ENCODE peak calls at places on chromosomes 7 and 10, in seven cellular contexts. T is GM12892, Q is SK-N-SH, K is HepG2, X is H1, R is K562, F is GM12878. N is an unnamed sample.

GRCh38 chr7:124032369-124033092 is at the start of gene TMEM229A:
- DNase-seq in Q (peak; percentile 88), R (no peak), K (no peak), X (peak; percentile 81), T (peak; percentile 13), F (no peak), N (peak; percentile 37)

GRCh38 chr10:111030042-111030750 is 46.6 kb upstream of the ADRA2A start:
- DNase-seq in X (no peak), R (no peak), Q (no peak), T (no peak), K (no peak), F (peak; percentile 20), N (no peak)

GRCh38 chr10:68938117-68938516 is 17.9 kb upstream of the DDX21 start:
- DNase-seq in X (no peak), T (no peak), F (no peak), K (no peak), R (no peak), Q (no peak), N (no peak)

GRCh38 chr10:127996586-127996985 is 89.7 kb downstream of the PTPRE start:
- DNase-seq in R (no peak), F (no peak), K (no peak), Q (no peak), T (no peak), X (no peak), N (no peak)

GRCh38 chr10:125399289-125399688 is 238.9 kb upstream of the CTBP2 start:
- DNase-seq in K (no peak), F (no peak), X (no peak), T (no peak), Q (no peak), R (no peak), N (no peak)

GRCh38 chr7:18320971-18321567 is 174.5 kb upstream of the HDAC9 start:
- DNase-seq in K (peak; percentile 23), F (no peak), X (no peak), T (no peak), R (peak; percentile 22), Q (peak; percentile 31), N (peak; percentile 5)

GRCh38 chr7:55081067-55081853 is 62.4 kb downstream of the EGFR start:
- DNase-seq in Q (peak; percentile 62), T (no peak), X (no peak), F (no peak), K (no peak), R (no peak), N (no peak)

GRCh38 chr7:44216019-44216418 is 15.2 kb downstream of the YKT6 start:
- DNase-seq in K (no peak), R (no peak), F (no peak), T (no peak), X (no peak), Q (peak; percentile 32), N (peak; percentile 9)

GRCh38 chr10:128173383-128173782 is 47.2 kb upstream of the MKI67 start:
- DNase-seq in K (peak; percentile 41), R (no peak), T (no peak), Q (no peak), X (no peak), F (no peak), N (no peak)

GRCh38 chr7:105800442-105800841 is 76.0 kb downstream of the ATXN7L1 start:
- DNase-seq in Q (no peak), F (peak; percentile 26), T (peak; percentile 17), X (no peak), R (no peak), K (no peak), N (no peak)

GRCh38 chr10:45514283-45515270 is 140.6 kb downstream of the ALOX5 start:
- DNase-seq in K (peak; percentile 10), Q (peak; percentile 65), X (no peak), T (no peak), R (no peak), F (no peak), N (no peak)

GRCh38 chr7:356691-357462 is 66.9 kb downstream of the FOXL3 start:
- DNase-seq in X (no peak), F (no peak), K (no peak), T (no peak), Q (no peak), R (no peak), N (no peak)

GRCh38 chr10:8913720-8914119 is 859.2 kb downstream of the GATA3 start:
- DNase-seq in F (no peak), Q (no peak), R (no peak), K (no peak), X (no peak), T (no peak), N (no peak)

GRCh38 chr10:130018253-130018652 is 54.2 kb upstream of the EBF3 start:
- DNase-seq in Q (no peak), X (no peak), K (no peak), R (no peak), F (no peak), T (no peak), N (no peak)

DNA sequence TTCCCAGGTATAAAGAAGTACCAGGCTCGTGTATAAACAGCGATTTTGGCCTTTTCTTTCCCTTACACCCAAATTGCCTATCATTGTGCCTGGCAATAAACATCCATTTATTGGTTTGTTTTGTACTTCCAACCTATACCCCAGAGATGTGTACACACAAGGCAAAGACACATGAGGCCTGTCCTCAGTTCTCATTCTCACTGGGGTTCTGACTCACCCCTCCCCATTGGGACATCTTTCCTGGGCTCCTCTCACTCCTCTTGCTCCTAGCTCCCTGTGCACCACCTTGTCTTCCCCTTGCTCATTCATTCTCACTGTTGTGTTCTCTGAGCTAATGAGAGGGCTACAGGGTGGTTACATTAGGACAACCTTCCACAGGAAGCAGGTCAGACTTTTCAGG is 240.7 kb downstream of the ANK3 start:
- DNase-seq in T (no peak), K (no peak), R (no peak), F (no peak), X (no peak), Q (no peak), N (no peak)
- TF ChIP-seq TAF1 in T (no peak), K (no peak), R (no peak), F (no peak), X (no peak), Q (no peak), N (no peak)

GRCh38 chr10:67612577-67613537 is 83.1 kb downstream of the CTNNA3 start:
- DNase-seq in T (no peak), F (peak; percentile 59), X (no peak), K (no peak), R (no peak), Q (no peak), N (no peak)

GRCh38 chr10:67609996-67610793 is 85.8 kb downstream of the CTNNA3 start:
- DNase-seq in K (no peak), F (no peak), X (no peak), R (no peak), Q (no peak), T (no peak), N (no peak)

GRCh38 chr10:67608001-67608400 is 88.0 kb downstream of the CTNNA3 start:
- DNase-seq in Q (no peak), T (no peak), K (no peak), X (no peak), R (no peak), F (no peak), N (no peak)

GRCh38 chr10:67607472-67607871 is 88.5 kb downstream of the CTNNA3 start:
- DNase-seq in Q (no peak), T (no peak), F (no peak), R (no peak), K (no peak), X (no peak), N (no peak)

DNA sequence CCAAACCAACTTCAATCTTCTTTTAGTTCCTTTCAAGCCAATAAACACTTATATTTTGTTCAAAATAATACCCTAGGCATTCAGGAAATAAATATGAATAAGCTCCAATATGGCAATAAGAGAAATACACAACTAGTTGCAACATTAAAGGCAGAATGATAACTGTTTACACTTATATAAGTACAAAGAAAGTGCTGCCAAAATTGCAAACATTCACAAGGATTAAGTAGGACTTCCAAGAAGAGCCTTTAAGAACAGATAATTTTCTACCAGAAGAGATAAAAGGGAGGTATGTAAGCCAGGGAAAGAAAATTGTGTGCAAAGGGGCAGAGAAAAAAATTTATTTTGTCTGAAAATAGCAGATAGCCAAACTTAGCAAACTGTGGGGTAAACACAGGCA is 83.8 kb downstream of the CTNNA3 start:
- DNase-seq in X (no peak), K (no peak), F (no peak), T (no peak), Q (no peak), R (no peak), N (no peak)
- TF ChIP-seq TAF1 in X (no peak), K (no peak), F (no peak), T (no peak), Q (no peak), R (no peak), N (no peak)

DNA sequence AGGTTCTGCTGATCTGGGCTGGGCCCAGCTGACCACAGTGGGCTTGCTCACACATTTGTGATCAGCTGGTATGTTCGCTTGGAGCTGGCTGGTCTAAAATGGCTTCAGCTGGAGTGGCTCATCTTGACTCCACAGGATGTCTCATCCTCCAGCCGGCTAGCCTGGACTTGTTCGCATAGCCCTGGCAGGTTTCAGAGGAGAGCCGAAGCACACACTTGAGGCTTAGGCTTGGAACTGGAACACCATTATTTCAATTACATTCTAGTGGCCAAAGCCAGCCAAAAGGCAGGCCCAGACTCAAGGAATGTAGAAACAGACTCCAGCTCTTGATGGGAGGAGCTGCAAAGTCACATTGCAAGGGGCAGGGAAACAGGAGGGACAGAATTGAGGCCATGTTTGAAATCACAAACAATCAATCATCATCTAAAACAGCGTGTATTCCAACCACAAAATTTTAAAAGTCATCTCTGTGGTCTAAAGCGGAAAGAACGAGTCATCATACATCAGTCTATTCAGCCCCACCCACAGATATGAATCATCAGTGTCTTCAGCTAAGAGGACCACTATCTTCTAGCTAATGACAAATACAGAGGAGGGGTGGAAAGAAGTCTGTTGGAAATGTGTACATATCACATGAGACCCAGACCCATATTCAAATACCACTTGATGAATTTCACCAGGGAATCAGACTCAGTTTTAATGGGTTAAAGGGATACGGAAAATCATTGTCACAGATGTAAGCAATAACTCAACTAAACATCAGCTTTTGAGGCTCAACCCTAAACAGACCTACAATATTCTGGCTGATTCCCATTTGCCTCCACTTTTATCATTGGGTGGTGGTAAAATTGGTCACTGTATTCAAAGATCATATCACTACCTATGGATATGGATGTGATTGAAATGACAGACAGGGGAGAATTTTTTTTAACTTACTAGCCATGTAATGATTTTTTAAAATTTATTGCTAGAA is 139.0 kb upstream of the MKLN1 start:
- DNase-seq in R (peak; percentile 38), X (no peak), F (peak; percentile 61), K (peak; percentile 28), Q (no peak), T (no peak), N (peak; percentile 27)
- TF ChIP-seq TAF1 in R (no peak), X (no peak), F (no peak), K (no peak), Q (peak; percentile 22), T (no peak), N (no peak)

GRCh38 chr10:621500-621899 is 68.0 kb downstream of the DIP2C start:
- DNase-seq in F (no peak), Q (no peak), R (no peak), X (no peak), T (no peak), K (no peak), N (no peak)

GRCh38 chr10:621981-622740 is 67.3 kb downstream of the DIP2C start:
- DNase-seq in F (no peak), R (no peak), K (no peak), X (no peak), Q (no peak), T (no peak), N (no peak)

GRCh38 chr10:620971-621370 is 68.5 kb downstream of the DIP2C start:
- DNase-seq in F (no peak), K (no peak), T (no peak), Q (no peak), R (no peak), X (no peak), N (no peak)

GRCh38 chr10:619710-620109 is 69.8 kb downstream of the DIP2C start:
- DNase-seq in T (no peak), K (no peak), Q (no peak), F (no peak), R (no peak), X (no peak), N (no peak)

GRCh38 chr10:620417-620816 is 69.1 kb downstream of the DIP2C start:
- DNase-seq in F (peak; percentile 16), X (no peak), Q (no peak), T (no peak), K (no peak), R (no peak), N (no peak)
- TF ChIP-seq TAF1 in F (no peak), X (no peak), Q (no peak), T (no peak), K (no peak), R (no peak), N (no peak)

N was measured in GM12891.